ENCODE peak calls at places on chromosomes 11 and 22, in four cellular contexts. X, F, G and T are unnamed samples.

GRCh38 chr11:64150481-64151239 is 15.3 kb downstream of the MACROD1 start:
- DNase-seq in X (no peak), F (no peak), G (no peak), T (no peak)

GRCh38 chr22:30871391-30872281 is 96.9 kb downstream of the MORC2 start:
- DNase-seq in X (no peak), F (no peak), G (no peak), T (no peak)

GRCh38 chr11:79276900-79277299 is 163.9 kb downstream of the TENM4 start:
- DNase-seq in X (no peak), F (no peak), G (no peak), T (no peak)

GRCh38 chr11:71184421-71185210 is 67.8 kb downstream of the SHANK2 start:
- DNase-seq in X (no peak), F (no peak), G (no peak), T (no peak)

GRCh38 chr22:48899523-48900326 is 927.9 kb downstream of the BRD1 start:
- DNase-seq in X (no peak), F (no peak), G (no peak), T (no peak)

GRCh38 chr11:113994077-113994954 is 19.4 kb downstream of the HTR3A start:
- DNase-seq in X (no peak), F (peak), G (no peak), T (peak)

GRCh38 chr22:44024288-44024908 is at the start of gene PARVB:
- DNase-seq in X (no peak), F (peak), G (no peak), T (peak)

GRCh38 chr22:22720201-22720723 is 75.8 kb downstream of the GGTLC2 start:
- DNase-seq in X (peak), F (peak), G (peak), T (peak)

GRCh38 chr11:65205602-65205967 is 23.9 kb downstream of the CAPN1 start:
- DNase-seq in X (no peak), F (no peak), G (no peak), T (peak)

GRCh38 chr11:46673713-46674462 is 26.5 kb downstream of the ARHGAP1 start:
- DNase-seq in X (no peak), F (no peak), G (no peak), T (no peak)

GRCh38 chr11:1718326-1718725 is 21.3 kb downstream of the KRTAP5-6 start:
- DNase-seq in X (no peak), F (no peak), G (no peak), T (no peak)

GRCh38 chr11:26993965-26994446 is at the start of gene FIBIN:
- DNase-seq in X (no peak), F (no peak), G (no peak), T (peak)

GRCh38 chr22:45969414-45969799 is 7.6 kb downstream of the WNT7B start:
- DNase-seq in X (no peak), F (peak), G (no peak), T (no peak)

GRCh38 chr22:26689553-26690301 is 32.3 kb downstream of the MIAT start:
- DNase-seq in X (no peak), F (no peak), G (no peak), T (no peak)

GRCh38 chr22:26687439-26687838 is 30.1 kb downstream of the MIAT start:
- DNase-seq in X (no peak), F (no peak), G (no peak), T (no peak)

GRCh38 chr22:26692215-26692614 is 34.8 kb downstream of the MIAT start:
- DNase-seq in X (no peak), F (no peak), G (no peak), T (no peak)

GRCh38 chr22:26690654-26691376 is 33.4 kb downstream of the MIAT start:
- DNase-seq in X (no peak), F (no peak), G (no peak), T (no peak)

GRCh38 chr22:26691377-26691716 is 34.0 kb downstream of the MIAT start:
- DNase-seq in X (no peak), F (no peak), G (no peak), T (no peak)
- TF ChIP-seq CREM in X (no peak), F (no peak), G (no peak), T (no peak)

GRCh38 chr22:19706661-19707151 is 7.6 kb upstream of the SEPTIN5 start:
- DNase-seq in X (no peak), F (peak), G (no peak), T (no peak)

GRCh38 chr22:19707347-19708322 is 6.7 kb upstream of the SEPTIN5 start:
- DNase-seq in X (no peak), F (peak), G (no peak), T (peak)

GRCh38 chr22:19703869-19704268 is 10.4 kb upstream of the SEPTIN5 start:
- DNase-seq in X (no peak), F (peak), G (no peak), T (peak)

GRCh38 chr22:19704355-19705015 is 9.8 kb upstream of the SEPTIN5 start:
- DNase-seq in X (no peak), F (peak), G (no peak), T (peak)

GRCh38 chr22:19705181-19705934 is 8.9 kb upstream of the SEPTIN5 start:
- DNase-seq in X (no peak), F (peak), G (no peak), T (peak)
- TF ChIP-seq CREM in X (no peak), F (no peak), G (no peak), T (no peak)

GRCh38 chr11:116284930-116285329 is 487.9 kb downstream of the BUD13 start:
- DNase-seq in X (no peak), F (no peak), G (no peak), T (no peak)
- TF ChIP-seq CREM in X (no peak), F (no peak), G (no peak), T (no peak)

GRCh38 chr22:20927940-20928572 is 10.8 kb downstream of the CRKL start:
- DNase-seq in X (no peak), F (no peak), G (no peak), T (no peak)
- TF ChIP-seq CREM in X (no peak), F (no peak), G (no peak), T (no peak)

DNA sequence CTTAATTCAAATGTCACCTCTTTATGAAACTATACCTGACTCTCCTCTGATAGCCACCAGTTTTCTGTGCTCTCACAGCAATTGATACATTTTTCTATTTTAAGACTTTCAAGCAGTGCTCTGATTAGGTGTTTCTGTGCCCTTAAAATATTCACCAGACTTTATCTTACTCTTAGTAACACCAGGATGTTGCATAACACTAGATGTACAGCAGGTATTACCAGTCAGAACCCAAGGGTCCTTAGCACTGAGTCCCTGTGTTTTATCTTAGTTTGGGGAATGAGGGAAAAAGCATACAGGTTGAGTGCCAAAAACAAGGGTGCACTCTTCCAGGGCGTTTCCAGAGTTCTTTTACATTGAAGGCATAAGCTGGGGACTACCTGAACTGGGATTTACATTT is 51.4 kb downstream of the COPB1 start:
- DNase-seq in X (no peak), F (no peak), G (no peak), T (no peak)
- TF ChIP-seq CREM in X (no peak), F (no peak), G (no peak), T (no peak)

DNA sequence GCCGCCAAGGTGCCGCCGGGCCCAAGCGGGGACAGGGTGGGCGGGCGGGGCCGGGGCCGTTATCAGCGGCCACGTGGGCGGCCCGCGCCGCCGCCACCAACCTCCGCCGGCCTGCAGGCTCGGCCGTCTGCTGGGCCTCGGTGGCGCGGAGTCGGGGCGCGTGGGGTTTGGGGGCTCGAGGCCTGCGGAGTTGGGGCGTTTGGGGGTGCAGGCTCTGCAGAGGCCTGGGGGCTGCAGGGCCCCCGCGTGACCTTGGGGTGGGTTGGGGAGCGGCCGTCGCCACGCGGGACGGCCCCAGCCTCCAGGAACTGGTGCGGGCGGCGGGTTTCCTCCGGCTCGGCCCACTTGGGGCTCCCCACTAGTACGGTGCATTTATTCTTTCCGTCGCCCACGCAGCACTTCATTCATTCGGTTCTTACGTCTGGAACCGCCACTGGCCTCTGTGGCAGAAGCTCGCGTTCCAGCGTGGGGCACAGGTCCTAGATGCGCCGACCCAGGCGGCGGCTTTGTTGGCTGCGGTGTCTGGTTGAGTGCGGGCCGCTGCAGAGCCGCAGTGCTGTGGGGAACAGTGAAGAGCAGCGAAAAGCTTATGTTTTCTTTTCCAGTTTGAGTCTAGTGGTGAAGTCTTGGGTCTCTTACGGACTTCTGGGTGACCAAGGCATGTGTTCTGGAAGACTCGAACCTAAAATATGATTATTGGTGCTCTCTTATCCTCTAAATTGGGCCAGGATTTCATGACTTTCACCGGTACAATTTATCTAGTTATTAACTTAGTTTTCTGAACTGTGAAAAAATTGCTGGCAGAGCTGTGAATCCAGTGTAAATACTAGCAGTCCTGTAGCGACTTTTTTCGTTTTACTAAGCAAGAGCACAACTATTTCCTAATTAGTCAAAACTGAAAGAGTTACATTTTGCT is 888 bp upstream of the TRMT2A start:
- DNase-seq in X (no peak), F (peak), G (no peak), T (no peak)
- TF ChIP-seq CREM in X (no peak), F (no peak), G (peak), T (no peak)

DNA sequence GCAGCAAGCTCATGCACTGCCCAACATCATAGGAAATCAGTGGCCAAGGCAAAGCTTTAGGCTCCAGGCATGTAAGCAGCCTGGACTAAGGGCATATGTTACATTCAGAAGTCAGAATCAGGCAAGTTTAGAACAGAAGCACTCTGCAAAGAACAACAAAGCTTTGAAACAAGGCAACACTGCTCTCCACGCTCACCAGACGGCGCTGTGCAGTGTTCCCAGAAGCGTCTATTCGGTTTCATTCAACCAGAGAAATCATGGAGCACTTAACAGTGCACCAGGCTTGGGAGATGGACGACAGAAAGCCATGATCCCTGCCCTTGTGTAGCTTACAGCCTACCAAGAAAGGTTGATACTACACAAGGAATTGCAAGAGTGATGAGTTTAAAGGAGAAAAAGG is 555.8 kb downstream of the BUD13 start:
- DNase-seq in X (peak), F (peak), G (no peak), T (peak)
- TF ChIP-seq CREM in X (no peak), F (no peak), G (no peak), T (no peak)

GRCh38 chr11:45246241-45246640 is 39.9 kb downstream of the SYT13 start:
- DNase-seq in X (no peak), F (no peak), G (no peak), T (no peak)

GRCh38 chr11:45247433-45247832 is 38.7 kb downstream of the SYT13 start:
- DNase-seq in X (no peak), F (no peak), G (no peak), T (no peak)

GRCh38 chr11:45243931-45244330 is 42.2 kb downstream of the SYT13 start:
- DNase-seq in X (no peak), F (no peak), G (no peak), T (no peak)

GRCh38 chr11:45248501-45249011 is 37.6 kb downstream of the SYT13 start:
- DNase-seq in X (no peak), F (no peak), G (no peak), T (no peak)

DNA sequence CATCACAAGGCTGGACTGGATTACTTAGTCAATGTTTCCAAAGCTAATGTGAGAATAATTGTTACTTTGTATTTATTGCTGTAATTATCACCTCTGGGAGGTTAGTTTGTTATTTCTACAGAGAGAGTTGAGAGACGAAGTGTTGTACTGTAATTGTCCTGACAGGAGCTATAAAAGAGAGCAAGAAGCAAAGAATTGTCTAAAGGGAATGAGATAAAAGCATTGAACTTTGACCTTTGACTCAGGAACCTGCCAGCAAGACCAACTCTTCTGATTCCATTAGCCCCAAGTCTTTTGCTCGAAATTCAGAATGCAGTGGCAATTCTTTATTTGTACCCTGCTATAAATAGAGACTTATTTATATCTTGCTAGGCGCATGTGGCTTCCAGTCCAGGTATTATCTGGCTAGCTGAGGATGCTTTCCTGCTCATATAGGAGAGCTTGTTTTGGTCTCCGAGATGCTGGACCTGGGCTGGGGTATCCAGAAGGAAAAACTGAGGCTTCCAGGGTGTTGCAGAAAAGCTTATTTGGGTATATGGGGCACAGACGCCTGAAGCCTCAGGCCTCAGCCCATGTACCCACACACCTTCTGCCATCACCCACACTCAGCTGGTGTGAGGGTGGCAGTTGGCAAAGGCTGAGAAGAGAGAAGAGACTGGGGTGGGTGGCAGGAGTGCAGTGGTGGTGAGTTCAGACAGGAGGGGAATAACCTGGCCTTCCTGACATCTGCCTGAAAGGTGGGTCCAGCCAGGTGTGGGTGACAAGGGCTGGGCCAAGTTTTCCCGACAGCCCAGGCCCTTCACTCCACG is 40.7 kb downstream of the SYT13 start:
- DNase-seq in X (no peak), F (no peak), G (no peak), T (no peak)
- TF ChIP-seq CREM in X (no peak), F (no peak), G (no peak), T (no peak)

DNA sequence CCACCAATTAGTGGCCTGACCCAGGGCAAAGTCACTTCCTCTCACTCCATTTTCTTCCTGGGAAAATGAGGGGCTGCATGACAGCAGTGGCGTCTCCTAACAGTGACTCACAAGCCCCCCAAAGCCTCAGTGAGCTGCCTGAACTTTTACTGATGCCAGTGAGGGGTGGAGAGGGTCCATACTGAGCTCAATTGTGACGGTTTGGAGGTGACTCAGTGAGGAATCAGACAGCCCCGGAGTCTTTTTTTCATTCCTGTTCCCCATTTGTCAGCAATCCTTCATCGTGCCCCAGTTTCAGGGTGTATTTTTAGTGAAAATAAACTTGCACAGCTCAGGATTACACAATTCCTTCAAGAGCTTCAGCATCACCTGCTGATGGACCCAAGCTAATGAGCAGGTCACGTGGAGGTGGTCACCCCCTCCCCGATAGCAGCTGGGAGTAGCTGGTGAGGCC is 30.1 kb upstream of the RASD2 start:
- DNase-seq in X (no peak), F (no peak), G (no peak), T (no peak)
- TF ChIP-seq CREM in X (no peak), F (no peak), G (no peak), T (no peak)